ENCODE peak calls at places on chromosome 15, in ten cellular contexts. X is KBM-7; S is iris pigment epithelial cell; Q is kidney glomerular epithelial cell; J is stimulated activated naive B cell treated with anti-CD40 and anti-IgM and Interleukin-4, amounts not matched to agents 10 μg/mL and 1 μg/mL and 100 μg/mL, for 72 hours; P is suprapubic skin; B is caudate nucleus; H is tibial artery; C is fibroblast of the aortic adventitia; N is stimulated activated CD4-positive, alpha-beta T cell treated with anti-CD3 and anti-CD28 coated beads, Interleukin-1b, Interleukin-23, amount 100 ng/mL, for 48 hours. T is an unnamed sample.

GRCh38 chr15:65829150-65829764 is 37.2 kb upstream of the DENND4A start:
- DNase-seq in X (peak; percentile 58), S (peak; percentile 29), Q (peak; percentile 21), J (no peak), P (no peak), B (no peak), H (no peak), C (peak; percentile 38), N (no peak), T (peak; percentile 70)

GRCh38 chr15:66841953-66842681 is 140.1 kb downstream of the SMAD6 start:
- DNase-seq in X (peak; percentile 50), S (peak; percentile 93), Q (peak; percentile 87), J (no peak), P (peak; percentile 93), B (no peak), H (peak; percentile 97), C (peak; percentile 91), N (no peak), T (peak; percentile 28)

GRCh38 chr15:29058903-29059539 is 173.2 kb downstream of the APBA2 start:
- DNase-seq in X (no peak), S (no peak), Q (no peak), J (no peak), P (no peak), B (no peak), H (no peak), C (no peak), N (no peak), T (no peak)

GRCh38 chr15:71811752-71812735 is 1.7 kb downstream of the NR2E3 start:
- DNase-seq in X (no peak), S (no peak), Q (no peak), J (no peak), P (no peak), B (no peak), H (no peak), C (no peak), N (no peak), T (no peak)

GRCh38 chr15:34366271-34367043 is 539 bp downstream of the LPCAT4 start:
- DNase-seq in X (peak; percentile 79), S (peak; percentile 20), Q (peak; percentile 52), J (no peak), P (no peak), B (peak; percentile 39), H (peak; percentile 76), C (peak; percentile 48), N (peak; percentile 50), T (peak; percentile 71)

GRCh38 chr15:100761253-100761935 is 118.2 kb upstream of the ALDH1A3 start:
- DNase-seq in X (no peak), S (no peak), Q (no peak), J (no peak), P (no peak), B (no peak), H (no peak), C (no peak), N (no peak), T (no peak)

GRCh38 chr15:98649996-98650870 is 1.9 kb downstream of the IGF1R start:
- DNase-seq in X (peak; percentile 58), S (peak; percentile 51), Q (peak; percentile 51), J (peak; percentile 11), P (peak; percentile 76), B (no peak), H (peak; percentile 76), C (peak; percentile 51), N (peak; percentile 40), T (peak; percentile 17)

GRCh38 chr15:88120021-88120420 is 136.5 kb downstream of the NTRK3 start:
- DNase-seq in X (no peak), S (no peak), Q (no peak), J (no peak), P (no peak), B (no peak), H (no peak), C (no peak), N (no peak), T (no peak)

GRCh38 chr15:67776600-67776999 is 48.7 kb upstream of the SKOR1 start:
- DNase-seq in X (no peak), S (peak; percentile 34), Q (no peak), J (no peak), P (no peak), B (no peak), H (no peak), C (no peak), N (no peak), T (no peak)

GRCh38 chr15:75091814-75092213 is 68.4 kb downstream of the PPCDC start:
- DNase-seq in X (no peak), S (no peak), Q (no peak), J (no peak), P (no peak), B (no peak), H (no peak), C (no peak), N (no peak), T (no peak)

GRCh38 chr15:40155270-40155910 is 5.5 kb upstream of the BUB1B start:
- DNase-seq in X (no peak), S (no peak), Q (no peak), J (no peak), P (no peak), B (no peak), H (no peak), C (no peak), N (no peak), T (no peak)

GRCh38 chr15:82393671-82394070 is 35.9 kb upstream of the GOLGA6L9 start:
- DNase-seq in X (no peak), S (peak; percentile 28), Q (no peak), J (no peak), P (no peak), B (no peak), H (no peak), C (no peak), N (no peak), T (no peak)

GRCh38 chr15:64610257-64610919 is 150.0 kb downstream of the ZNF609 start:
- DNase-seq in X (no peak), S (no peak), Q (no peak), J (no peak), P (no peak), B (no peak), H (no peak), C (no peak), N (no peak), T (no peak)

GRCh38 chr15:67838789-67839332 is 984 bp downstream of the RNU6-1 start:
- DNase-seq in X (no peak), S (peak; percentile 48), Q (no peak), J (no peak), P (no peak), B (peak; percentile 47), H (peak; percentile 86), C (no peak), N (no peak), T (no peak)

GRCh38 chr15:99086327-99086667 is 18.6 kb upstream of the SYNM start:
- DNase-seq in X (no peak), S (no peak), Q (no peak), J (no peak), P (no peak), B (no peak), H (peak; percentile 53), C (no peak), N (no peak), T (no peak)

GRCh38 chr15:61890106-61890505 is 170.1 kb downstream of the VPS13C start:
- DNase-seq in X (no peak), S (peak; percentile 7), Q (no peak), J (no peak), P (no peak), B (no peak), H (no peak), C (no peak), N (no peak), T (no peak)

GRCh38 chr15:24678485-24678884 is 2.9 kb downstream of the NPAP1 start:
- DNase-seq in X (no peak), S (no peak), Q (no peak), J (no peak), P (no peak), B (no peak), H (no peak), C (no peak), N (no peak), T (no peak)

GRCh38 chr15:39493393-39494067 is 87.3 kb upstream of the THBS1 start:
- DNase-seq in X (no peak), S (no peak), Q (no peak), J (no peak), P (no peak), B (no peak), H (no peak), C (no peak), N (no peak), T (no peak)